ENCODE peak calls at places on chromosome 21, in four cellular contexts. W is heart left ventricle, M is ascending aorta, I is tibial artery. K is an unnamed sample. For H3K36me3 and H3K4me1, the result is how much of the 10 kb centered on the place peaks cover.

GRCh38 chr21:30408782-30409494 is 13.1 kb downstream of the KRTAP13-1 start:
- DNase-seq in I (no peak), W (peak), M (no peak), K (no peak)

GRCh38 chr21:14737922-14738321 is 191.8 kb upstream of the SAMSN1 start:
- DNase-seq in I (no peak), W (no peak), M (no peak), K (no peak)

GRCh38 chr21:37145635-37146111 is 72.6 kb downstream of the TTC3 start:
- DNase-seq in W (no peak), M (no peak), I (no peak), K (no peak)

GRCh38 chr21:15604424-15604823 is 125.4 kb upstream of the USP25 start:
- DNase-seq in I (no peak), M (no peak), W (no peak), K (no peak)

GRCh38 chr21:37462087-37462861 is 95.7 kb downstream of the DYRK1A start:
- DNase-seq in M (no peak), I (no peak), W (no peak), K (no peak)

GRCh38 chr21:14259669-14260458 is 43.9 kb downstream of the RBM11 start:
- DNase-seq in I (no peak), W (no peak), M (no peak), K (no peak)

GRCh38 chr21:17819878-17820232 is 699 bp upstream of the C21orf91 start:
- DNase-seq in M (no peak), W (no peak), I (no peak), K (no peak)

GRCh38 chr21:26070822-26071425 is 99.6 kb downstream of the APP start:
- DNase-seq in M (no peak), I (no peak), W (no peak), K (peak)

GRCh38 chr21:31349208-31349607 is 5.1 kb upstream of the TIAM1 start:
- DNase-seq in I (no peak), W (no peak), M (no peak), K (no peak)

GRCh38 chr21:36881223-36881622 is 85.2 kb downstream of the HLCS start:
- DNase-seq in W (no peak), M (no peak), I (no peak), K (no peak)

GRCh38 chr21:18954415-18954972 is 550.9 kb upstream of the TMPRSS15 start:
- DNase-seq in W (no peak), I (no peak), M (no peak), K (no peak)

GRCh38 chr21:27715131-27715530 is 748.2 kb upstream of the ADAMTS5 start:
- DNase-seq in W (no peak), M (no peak), I (no peak), K (no peak)

GRCh38 chr21:29304577-29304976 is 5.9 kb downstream of the BACH1 start:
- DNase-seq in W (no peak), M (no peak), I (no peak), K (no peak)

GRCh38 chr21:40686526-40686925 is 160.4 kb downstream of the DSCAM start:
- DNase-seq in W (no peak), I (no peak), M (no peak), K (no peak)

GRCh38 chr21:32889596-32889995 is 118.0 kb upstream of the PAXBP1 start:
- DNase-seq in I (no peak), W (no peak), M (no peak), K (no peak)

DNA sequence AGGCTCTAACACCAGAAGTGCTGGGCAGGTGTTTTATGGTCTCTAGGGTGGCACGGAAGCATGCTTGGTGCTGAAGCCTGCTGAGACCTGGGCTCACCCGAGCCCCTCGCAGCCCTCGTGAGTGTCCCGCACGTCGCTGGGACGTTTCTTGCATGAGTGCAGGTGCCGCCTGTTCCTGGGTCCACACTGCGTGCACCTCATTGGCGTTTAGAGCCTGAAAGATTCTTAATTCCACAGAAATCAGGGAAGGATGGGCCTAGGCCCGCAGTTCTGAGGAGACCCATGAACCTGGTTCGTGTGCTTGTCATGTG is 43.8 kb upstream of the DIP2A start:
- DNase-seq in W (peak), I (no peak), M (no peak), K (peak)
- H3K36me3 ChIP-seq in W (half or more), I (under half), M (half or more), K (half or more)

GRCh38 chr21:38843379-38843778 is 37.6 kb downstream of the ETS2 start:
- DNase-seq in I (no peak), M (no peak), W (no peak), K (no peak)
- H3K27ac ChIP-seq in I (peak), M (peak), W (no peak), K (no peak)

GRCh38 chr21:35016517-35017188 is 32.4 kb downstream of the RUNX1 start:
- DNase-seq in I (no peak), M (no peak), W (no peak), K (no peak)
- H3K4me1 ChIP-seq in I (under half), M (under half), W (under half), K (under half)

GRCh38 chr21:41776778-41777177 is 9.9 kb upstream of the RIPK4 start:
- DNase-seq in W (no peak), M (no peak), I (no peak), K (no peak)
- H3K36me3 ChIP-seq in W (under half), M (under half), I (under half), K (under half)

DNA sequence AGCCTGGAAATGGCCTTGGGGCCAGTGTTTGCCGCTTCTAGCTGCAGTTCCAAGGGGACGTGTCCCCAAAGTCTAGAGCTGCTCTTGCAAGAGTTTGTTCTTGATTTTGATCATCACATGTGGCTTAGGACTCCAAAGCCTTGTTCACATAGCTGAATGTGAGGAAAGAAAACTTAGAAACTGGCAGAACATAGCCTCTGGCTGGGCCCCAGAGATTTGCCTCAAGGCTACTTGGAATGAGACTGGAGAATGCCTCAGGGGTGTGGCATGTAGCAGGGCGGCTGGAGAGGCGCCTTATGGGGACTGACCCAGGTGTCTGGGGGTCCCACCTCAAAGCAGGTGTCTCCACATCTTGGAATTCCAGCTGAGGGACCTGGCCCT is 2.3 kb downstream of the PDXK start:
- DNase-seq in I (no peak), M (no peak), W (no peak), K (no peak)
- H3K27ac ChIP-seq in I (peak), M (no peak), W (no peak), K (no peak)

GRCh38 chr21:44778499-44778911 is 23.1 kb downstream of the UBE2G2 start:
- DNase-seq in W (no peak), I (no peak), M (no peak), K (no peak)
- H3K4me1 ChIP-seq in W (under half), I (under half), M (under half), K (under half)

GRCh38 chr21:44907225-44907965 is 13.3 kb downstream of the ITGB2 start:
- DNase-seq in W (peak), M (no peak), I (peak), K (no peak)

GRCh38 chr21:44903689-44904088 is 17.0 kb downstream of the ITGB2 start:
- DNase-seq in W (peak), I (no peak), M (no peak), K (peak)

GRCh38 chr21:44905016-44905724 is 15.5 kb downstream of the ITGB2 start:
- DNase-seq in W (peak), M (no peak), I (no peak), K (no peak)

GRCh38 chr21:44904141-44904923 is 16.4 kb downstream of the ITGB2 start:
- DNase-seq in W (no peak), M (no peak), I (no peak), K (no peak)

GRCh38 chr21:44905725-44906084 is 15.0 kb downstream of the ITGB2 start:
- DNase-seq in M (no peak), I (no peak), W (peak), K (no peak)
- H3K36me3 ChIP-seq in M (under half), I (under half), W (under half), K (under half)

K was measured in psoas muscle.